ENCODE peak calls at places on chromosomes 4 and X, in four cellular contexts. One of them, this sample, is unnamed.

GRCh38 chr4:20474119-20474518 is 222.4 kb downstream of the SLIT2 start:
- DNase-seq in T-helper 1 cell: no peak
- DNase-seq in T-helper 17 cell: no peak
- DNase-seq in aorta: no peak
- DNase-seq in this sample: no peak

GRCh38 chr4:36385951-36386561 is 104.6 kb downstream of the DTHD1 start:
- DNase-seq in T-helper 1 cell: no peak
- DNase-seq in T-helper 17 cell: no peak
- DNase-seq in aorta: no peak
- DNase-seq in this sample: no peak

GRCh38 chr4:163654621-163655020 is 160.1 kb downstream of the TMA16 start:
- DNase-seq in T-helper 1 cell: no peak
- DNase-seq in T-helper 17 cell: no peak
- DNase-seq in aorta: no peak
- DNase-seq in this sample: no peak

GRCh38 chr4:73451404-73451803 is 15.4 kb downstream of the AFP start:
- DNase-seq in T-helper 1 cell: no peak
- DNase-seq in T-helper 17 cell: no peak
- DNase-seq in aorta: no peak
- DNase-seq in this sample: peak

GRCh38 chr4:145427991-145428390 is 53.7 kb upstream of the SMAD1 start:
- DNase-seq in T-helper 1 cell: no peak
- DNase-seq in T-helper 17 cell: no peak
- DNase-seq in aorta: no peak
- DNase-seq in this sample: no peak

GRCh38 chr4:176065365-176066249 is at the start of gene WDR17:
- DNase-seq in T-helper 1 cell: peak
- DNase-seq in T-helper 17 cell: peak
- DNase-seq in aorta: peak
- DNase-seq in this sample: peak

GRCh38 chrX:119041175-119041574 is 31.6 kb upstream of the CT47C1 start:
- DNase-seq in T-helper 1 cell: no peak
- DNase-seq in T-helper 17 cell: no peak
- DNase-seq in aorta: peak
- DNase-seq in this sample: no peak

GRCh38 chrX:18994713-18995112 is 10.8 kb upstream of the PHKA2 start:
- DNase-seq in T-helper 1 cell: no peak
- DNase-seq in T-helper 17 cell: no peak
- DNase-seq in aorta: no peak
- DNase-seq in this sample: no peak

GRCh38 chrX:50327235-50327634 is 122.7 kb downstream of the CCNB3 start:
- DNase-seq in T-helper 1 cell: no peak
- DNase-seq in T-helper 17 cell: no peak
- DNase-seq in aorta: no peak
- DNase-seq in this sample: no peak

GRCh38 chrX:13700380-13700779 is 11.5 kb downstream of the RAB9A start:
- DNase-seq in T-helper 1 cell: no peak
- DNase-seq in T-helper 17 cell: no peak
- DNase-seq in aorta: no peak
- DNase-seq in this sample: no peak